ENCODE peak calls at places on chromosomes 16 and 17, in five cellular contexts. One of them, this sample, is unnamed. For H3K4me1, the result is how much of the 10 kb centered on the place peaks cover.

GRCh38 chr17:73325527-73325842 is 13.7 kb upstream of the CDC42EP4 start:
- DNase-seq in colonic mucosa: no peak
- DNase-seq in GM23338: peak
- DNase-seq in heart right ventricle: no peak
- DNase-seq in naive thymus-derived CD4-positive, alpha-beta T cell: no peak
- DNase-seq in this sample: peak

GRCh38 chr17:42704495-42705494 is 22.5 kb downstream of the CNTNAP1 start:
- DNase-seq in colonic mucosa: no peak
- DNase-seq in GM23338: no peak
- DNase-seq in heart right ventricle: no peak
- DNase-seq in naive thymus-derived CD4-positive, alpha-beta T cell: no peak
- DNase-seq in this sample: no peak

GRCh38 chr16:25151996-25152395 is 40.5 kb downstream of the LCMT1 start:
- DNase-seq in colonic mucosa: no peak
- DNase-seq in GM23338: no peak
- DNase-seq in heart right ventricle: no peak
- DNase-seq in naive thymus-derived CD4-positive, alpha-beta T cell: no peak
- DNase-seq in this sample: no peak

GRCh38 chr17:45022288-45022648 is 29.2 kb downstream of the DCAKD start:
- DNase-seq in colonic mucosa: no peak
- DNase-seq in GM23338: no peak
- DNase-seq in heart right ventricle: no peak
- DNase-seq in naive thymus-derived CD4-positive, alpha-beta T cell: no peak
- DNase-seq in this sample: no peak

GRCh38 chr17:67503184-67503583 is 126.1 kb downstream of the PITPNC1 start:
- DNase-seq in colonic mucosa: no peak
- DNase-seq in GM23338: no peak
- DNase-seq in heart right ventricle: no peak
- DNase-seq in naive thymus-derived CD4-positive, alpha-beta T cell: no peak
- DNase-seq in this sample: no peak

GRCh38 chr17:42579794-42580551 is 2.4 kb upstream of the PSMC3IP start:
- DNase-seq in colonic mucosa: no peak
- DNase-seq in GM23338: no peak
- DNase-seq in heart right ventricle: no peak
- DNase-seq in naive thymus-derived CD4-positive, alpha-beta T cell: no peak
- DNase-seq in this sample: no peak

GRCh38 chr16:15847621-15848175 is 9.1 kb downstream of the MYH11 start:
- DNase-seq in colonic mucosa: no peak
- DNase-seq in GM23338: no peak
- DNase-seq in heart right ventricle: no peak
- DNase-seq in naive thymus-derived CD4-positive, alpha-beta T cell: no peak
- DNase-seq in this sample: no peak

GRCh38 chr16:64952177-64952576 is 169.7 kb downstream of the CDH11 start:
- DNase-seq in colonic mucosa: no peak
- DNase-seq in GM23338: no peak
- DNase-seq in heart right ventricle: no peak
- DNase-seq in naive thymus-derived CD4-positive, alpha-beta T cell: no peak
- DNase-seq in this sample: no peak

GRCh38 chr16:20674684-20675487 is 22.6 kb downstream of the ACSM1 start:
- DNase-seq in colonic mucosa: peak
- DNase-seq in GM23338: peak
- DNase-seq in heart right ventricle: no peak
- DNase-seq in naive thymus-derived CD4-positive, alpha-beta T cell: no peak
- DNase-seq in this sample: no peak

GRCh38 chr17:72187544-72187943 is 66.7 kb downstream of the SOX9 start:
- DNase-seq in colonic mucosa: peak
- DNase-seq in GM23338: no peak
- DNase-seq in heart right ventricle: peak
- DNase-seq in naive thymus-derived CD4-positive, alpha-beta T cell: no peak
- DNase-seq in this sample: no peak

GRCh38 chr16:57194512-57194911 is 8.4 kb downstream of the RSPRY1 start:
- DNase-seq in colonic mucosa: no peak
- DNase-seq in GM23338: no peak
- DNase-seq in heart right ventricle: no peak
- DNase-seq in naive thymus-derived CD4-positive, alpha-beta T cell: no peak
- DNase-seq in this sample: no peak

GRCh38 chr17:41547378-41547841 is 19.3 kb upstream of the KRT19 start:
- DNase-seq in colonic mucosa: no peak
- DNase-seq in GM23338: no peak
- DNase-seq in heart right ventricle: no peak
- DNase-seq in naive thymus-derived CD4-positive, alpha-beta T cell: no peak
- DNase-seq in this sample: no peak

GRCh38 chr17:78996781-78997201 is 12.8 kb downstream of the CANT1 start:
- DNase-seq in colonic mucosa: peak
- DNase-seq in GM23338: no peak
- DNase-seq in heart right ventricle: no peak
- DNase-seq in naive thymus-derived CD4-positive, alpha-beta T cell: no peak
- DNase-seq in this sample: no peak

GRCh38 chr17:72538921-72539352 is 418.1 kb downstream of the SOX9 start:
- DNase-seq in colonic mucosa: no peak
- DNase-seq in GM23338: peak
- DNase-seq in heart right ventricle: no peak
- DNase-seq in naive thymus-derived CD4-positive, alpha-beta T cell: no peak
- DNase-seq in this sample: no peak

GRCh38 chr17:17090642-17091103 is 48.4 kb downstream of the MPRIP start:
- DNase-seq in colonic mucosa: peak
- DNase-seq in GM23338: no peak
- DNase-seq in heart right ventricle: no peak
- DNase-seq in naive thymus-derived CD4-positive, alpha-beta T cell: no peak
- DNase-seq in this sample: no peak

GRCh38 chr17:3944485-3945388 is 19.5 kb downstream of the ATP2A3 start:
- DNase-seq in colonic mucosa: peak
- DNase-seq in GM23338: peak
- DNase-seq in heart right ventricle: no peak
- DNase-seq in naive thymus-derived CD4-positive, alpha-beta T cell: peak
- DNase-seq in this sample: peak

GRCh38 chr17:58334661-58335060 is 6.1 kb upstream of the TSPOAP1 start:
- DNase-seq in colonic mucosa: no peak
- DNase-seq in GM23338: no peak
- DNase-seq in heart right ventricle: no peak
- DNase-seq in naive thymus-derived CD4-positive, alpha-beta T cell: no peak
- DNase-seq in this sample: no peak
- H3K4me1 ChIP-seq in colonic mucosa: under half
- H3K4me1 ChIP-seq in GM23338: under half
- H3K4me1 ChIP-seq in heart right ventricle: under half
- H3K4me1 ChIP-seq in naive thymus-derived CD4-positive, alpha-beta T cell: under half
- H3K4me1 ChIP-seq in this sample: half or more

DNA sequence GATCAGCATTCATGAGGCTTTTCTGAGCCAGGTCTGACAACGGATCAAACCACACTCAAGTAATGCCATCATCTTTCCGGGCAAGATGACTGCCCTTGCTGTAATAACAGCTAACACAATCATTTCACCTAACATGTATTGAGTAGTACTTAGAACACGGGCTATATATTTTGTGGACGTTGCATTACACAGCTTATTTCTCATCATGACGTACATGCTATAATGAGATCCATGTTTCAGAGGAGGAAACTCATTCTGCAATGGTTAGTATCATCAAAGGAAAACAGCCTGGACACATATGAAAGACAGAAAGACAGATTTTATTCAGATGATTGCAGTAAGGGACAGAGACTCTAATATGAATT is 446.7 kb downstream of the HS3ST3B1 start:
- DNase-seq in colonic mucosa: no peak
- DNase-seq in GM23338: no peak
- DNase-seq in heart right ventricle: no peak
- DNase-seq in naive thymus-derived CD4-positive, alpha-beta T cell: no peak
- DNase-seq in this sample: no peak
- H3K4me1 ChIP-seq in colonic mucosa: under half
- H3K4me1 ChIP-seq in GM23338: under half
- H3K4me1 ChIP-seq in heart right ventricle: under half
- H3K4me1 ChIP-seq in naive thymus-derived CD4-positive, alpha-beta T cell: under half
- H3K4me1 ChIP-seq in this sample: under half

GRCh38 chr16:84989791-84990620 is 21.3 kb downstream of the ZDHHC7 start:
- DNase-seq in colonic mucosa: no peak
- DNase-seq in GM23338: no peak
- DNase-seq in heart right ventricle: no peak
- DNase-seq in naive thymus-derived CD4-positive, alpha-beta T cell: no peak
- DNase-seq in this sample: no peak

GRCh38 chr16:84988328-84989080 is 22.8 kb downstream of the ZDHHC7 start:
- DNase-seq in colonic mucosa: no peak
- DNase-seq in GM23338: no peak
- DNase-seq in heart right ventricle: no peak
- DNase-seq in naive thymus-derived CD4-positive, alpha-beta T cell: no peak
- DNase-seq in this sample: no peak

GRCh38 chr16:84986102-84986501 is 25.2 kb downstream of the ZDHHC7 start:
- DNase-seq in colonic mucosa: no peak
- DNase-seq in GM23338: no peak
- DNase-seq in heart right ventricle: no peak
- DNase-seq in naive thymus-derived CD4-positive, alpha-beta T cell: no peak
- DNase-seq in this sample: no peak

GRCh38 chr16:84985079-84986065 is 26.0 kb downstream of the ZDHHC7 start:
- DNase-seq in colonic mucosa: no peak
- DNase-seq in GM23338: no peak
- DNase-seq in heart right ventricle: no peak
- DNase-seq in naive thymus-derived CD4-positive, alpha-beta T cell: no peak
- DNase-seq in this sample: no peak

DNA sequence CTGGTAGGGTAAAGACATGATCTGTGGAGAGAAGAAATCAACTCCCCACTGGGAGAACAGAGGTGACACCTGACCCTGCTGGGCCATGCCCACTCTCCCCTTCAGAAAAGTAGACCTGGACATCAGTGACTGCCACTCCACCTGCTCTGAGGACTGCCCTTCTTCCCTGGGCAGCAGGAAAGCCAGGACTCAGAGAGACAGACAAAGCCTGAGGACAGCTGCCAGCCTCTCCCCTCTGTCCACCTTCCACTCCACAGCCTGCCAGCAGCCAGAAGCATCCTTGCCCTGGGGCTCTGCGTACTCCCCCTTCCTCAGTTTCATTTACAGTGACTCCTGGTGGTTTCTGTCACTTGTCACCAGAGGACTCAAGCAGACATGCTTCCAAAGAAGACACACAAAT is 24.5 kb downstream of the ZDHHC7 start:
- DNase-seq in colonic mucosa: no peak
- DNase-seq in GM23338: no peak
- DNase-seq in heart right ventricle: no peak
- DNase-seq in naive thymus-derived CD4-positive, alpha-beta T cell: no peak
- DNase-seq in this sample: no peak
- H3K4me1 ChIP-seq in colonic mucosa: under half
- H3K4me1 ChIP-seq in GM23338: under half
- H3K4me1 ChIP-seq in heart right ventricle: under half
- H3K4me1 ChIP-seq in naive thymus-derived CD4-positive, alpha-beta T cell: under half
- H3K4me1 ChIP-seq in this sample: under half

DNA sequence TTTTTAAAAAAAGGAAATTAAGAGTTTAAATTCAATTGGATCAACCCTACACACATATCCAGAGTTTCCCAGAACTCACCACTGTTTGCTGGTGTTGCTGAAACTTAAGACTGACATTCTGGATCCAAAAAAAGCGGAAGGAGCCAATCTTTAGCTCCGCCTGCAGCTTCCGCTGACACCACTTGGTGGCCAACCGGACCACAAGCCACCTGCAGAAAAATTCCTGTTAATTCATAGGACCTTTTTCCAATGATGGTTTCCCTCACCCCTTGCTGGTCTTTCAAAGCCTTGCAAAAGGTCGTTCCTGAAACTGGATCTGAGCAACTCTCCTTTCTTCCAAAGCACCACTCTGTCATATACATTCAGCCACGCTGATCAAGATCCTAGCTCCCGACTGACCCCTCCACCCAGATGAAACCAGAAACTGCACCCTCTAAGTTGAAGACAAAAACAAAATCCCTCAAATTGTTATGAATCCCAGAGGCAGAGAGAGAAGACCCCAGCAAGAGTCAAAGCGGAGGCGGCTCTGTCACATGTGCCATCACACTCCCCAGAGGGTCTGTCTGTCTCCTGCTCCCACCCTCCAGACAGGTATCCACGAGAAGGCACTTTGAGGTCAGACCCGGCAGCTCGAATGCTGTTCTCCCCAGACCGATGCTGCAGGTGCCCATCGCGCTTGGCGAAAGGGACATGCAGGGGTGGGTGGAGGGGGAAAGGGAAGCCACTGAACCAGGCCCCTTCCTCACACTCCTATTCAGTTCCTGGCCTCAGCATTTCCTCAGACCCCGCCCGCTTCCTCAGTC is 778 bp downstream of the BLTP2 start:
- DNase-seq in colonic mucosa: peak
- DNase-seq in GM23338: peak
- DNase-seq in heart right ventricle: peak
- DNase-seq in naive thymus-derived CD4-positive, alpha-beta T cell: peak
- DNase-seq in this sample: peak
- H3K4me1 ChIP-seq in colonic mucosa: under half
- H3K4me1 ChIP-seq in GM23338: under half
- H3K4me1 ChIP-seq in heart right ventricle: under half
- H3K4me1 ChIP-seq in naive thymus-derived CD4-positive, alpha-beta T cell: under half
- H3K4me1 ChIP-seq in this sample: under half

GRCh38 chr17:1511756-1512321 is 4.6 kb downstream of the INPP5K start:
- DNase-seq in colonic mucosa: peak
- DNase-seq in GM23338: no peak
- DNase-seq in heart right ventricle: peak
- DNase-seq in naive thymus-derived CD4-positive, alpha-beta T cell: no peak
- DNase-seq in this sample: no peak

GRCh38 chr17:1515640-1516402 is 591 bp downstream of the INPP5K start:
- DNase-seq in colonic mucosa: peak
- DNase-seq in GM23338: peak
- DNase-seq in heart right ventricle: peak
- DNase-seq in naive thymus-derived CD4-positive, alpha-beta T cell: peak
- DNase-seq in this sample: no peak

GRCh38 chr17:1509255-1509943 is 7.0 kb downstream of the INPP5K start:
- DNase-seq in colonic mucosa: peak
- DNase-seq in GM23338: no peak
- DNase-seq in heart right ventricle: no peak
- DNase-seq in naive thymus-derived CD4-positive, alpha-beta T cell: no peak
- DNase-seq in this sample: no peak

GRCh38 chr17:1511290-1511689 is 5.1 kb downstream of the INPP5K start:
- DNase-seq in colonic mucosa: peak
- DNase-seq in GM23338: no peak
- DNase-seq in heart right ventricle: peak
- DNase-seq in naive thymus-derived CD4-positive, alpha-beta T cell: no peak
- DNase-seq in this sample: no peak

GRCh38 chr17:1512351-1512750 is 4.1 kb downstream of the INPP5K start:
- DNase-seq in colonic mucosa: no peak
- DNase-seq in GM23338: no peak
- DNase-seq in heart right ventricle: no peak
- DNase-seq in naive thymus-derived CD4-positive, alpha-beta T cell: no peak
- DNase-seq in this sample: no peak
- H3K4me1 ChIP-seq in colonic mucosa: under half
- H3K4me1 ChIP-seq in GM23338: under half
- H3K4me1 ChIP-seq in heart right ventricle: half or more
- H3K4me1 ChIP-seq in naive thymus-derived CD4-positive, alpha-beta T cell: under half
- H3K4me1 ChIP-seq in this sample: half or more

This sample was measured in suprapubic skin.